ENCODE peak calls at places on chromosomes 3 and 15, in nine cellular contexts. C, V, H, A, P, Q, J, U and F are unnamed samples.

GRCh38 chr3:146546366-146546965 is 2.1 kb upstream of the PLSCR1 start:
- DNase-seq in U (no peak), A (no peak), V (no peak), C (no peak), H (no peak), Q (no peak), J (no peak), P (no peak), F (no peak)

GRCh38 chr3:172626241-172626640 is 84.6 kb downstream of the NCEH1 start:
- DNase-seq in V (no peak), U (no peak), P (no peak), J (no peak), H (no peak), C (no peak), Q (no peak), A (no peak), F (no peak)

GRCh38 chr3:142904639-142905441 is 16.0 kb upstream of the PCOLCE2 start:
- DNase-seq in Q (peak), P (peak), V (no peak), U (no peak), J (no peak), H (no peak), A (no peak), C (peak), F (peak)

GRCh38 chr3:141321109-141321497 is 47.2 kb upstream of the ZBTB38 start:
- DNase-seq in U (no peak), C (no peak), P (no peak), J (no peak), V (no peak), A (no peak), Q (no peak), H (no peak), F (no peak)

GRCh38 chr3:126473292-126474168 is 2.2 kb downstream of the ZXDC start:
- DNase-seq in V (no peak), H (no peak), U (no peak), Q (no peak), C (no peak), P (peak), A (no peak), J (peak), F (no peak)

GRCh38 chr15:75104804-75105557 is 81.6 kb downstream of the PPCDC start:
- DNase-seq in C (no peak), U (no peak), J (peak), V (peak), A (no peak), H (peak), P (peak), Q (peak), F (no peak)

GRCh38 chr3:96449803-96450202 is 364.6 kb upstream of the EPHA6 start:
- DNase-seq in U (no peak), P (no peak), Q (peak), V (no peak), C (peak), J (no peak), A (no peak), H (no peak), F (peak)

GRCh38 chr3:119357190-119357589 is 63.0 kb downstream of the ARHGAP31 start:
- DNase-seq in V (no peak), H (no peak), C (no peak), Q (peak), P (no peak), J (no peak), U (no peak), A (no peak), F (no peak)

GRCh38 chr3:67493808-67494207 is 160.6 kb downstream of the SUCLG2 start:
- DNase-seq in Q (no peak), P (no peak), C (no peak), H (no peak), V (no peak), J (no peak), U (no peak), A (no peak), F (no peak)

GRCh38 chr3:191331443-191331842 is 1.1 kb upstream of the UTS2B start:
- DNase-seq in U (no peak), C (no peak), P (no peak), J (no peak), V (no peak), H (no peak), Q (no peak), A (no peak), F (no peak)

GRCh38 chr15:98924311-98925049 is 83.1 kb downstream of the PGPEP1L start:
- DNase-seq in Q (no peak), J (no peak), U (no peak), C (no peak), V (no peak), H (no peak), A (no peak), P (no peak), F (no peak)

GRCh38 chr3:16474304-16474703 is 39.2 kb downstream of the RFTN1 start:
- DNase-seq in C (no peak), U (no peak), J (no peak), P (no peak), A (no peak), H (no peak), Q (no peak), V (no peak), F (no peak)

GRCh38 chr3:103785537-103785936 is 1350.7 kb downstream of the ZPLD1 start:
- DNase-seq in J (no peak), V (no peak), H (no peak), P (no peak), U (no peak), Q (no peak), C (no peak), A (no peak), F (no peak)

GRCh38 chr3:29639621-29640290 is 358.9 kb downstream of the RBMS3 start:
- DNase-seq in U (no peak), H (no peak), A (no peak), J (no peak), V (no peak), Q (peak), P (no peak), C (no peak), F (no peak)

GRCh38 chr3:141405025-141405424 is 36.7 kb downstream of the ZBTB38 start:
- DNase-seq in J (no peak), U (no peak), A (no peak), Q (no peak), P (no peak), C (no peak), V (no peak), H (no peak), F (no peak)